ENCODE peak calls at places on chromosomes 3 and 15, in eight cellular contexts. G is activated B cell treated with CpG ODN at 0.5 μM for 24 hours, I is foreskin fibroblast, F is RWPE1, R is mammary epithelial cell, T is ovary, C is neural crest cell, U is keratinocyte. M is an unnamed sample.

GRCh38 chr3:14263317-14264005 is 84.8 kb downstream of the LSM3 start:
- DNase-seq in I (no peak), R (no peak), U (no peak), T (no peak), G (no peak), F (no peak), C (no peak), M (no peak)

GRCh38 chr3:72058493-72059081 is 273.6 kb upstream of the PROK2 start:
- DNase-seq in F (no peak), R (no peak), T (no peak), G (no peak), I (no peak), C (no peak), U (no peak), M (no peak)

GRCh38 chr3:42683875-42684593 is 1.3 kb upstream of the KLHL40 start:
- DNase-seq in C (no peak), G (no peak), U (peak; percentile 89), I (peak; percentile 95), T (no peak), F (peak; percentile 97), R (peak; percentile 93), M (peak; percentile 93)

GRCh38 chr3:10717756-10718155 is 98.3 kb upstream of the SLC6A11 start:
- DNase-seq in C (no peak), F (no peak), G (no peak), I (no peak), T (no peak), U (no peak), R (no peak), M (no peak)

GRCh38 chr3:52800079-52800478 is 5.5 kb downstream of the ITIH3 start:
- DNase-seq in I (peak; percentile 28), U (no peak), R (no peak), F (no peak), G (no peak), C (no peak), T (no peak), M (no peak)

GRCh38 chr3:17749281-17749680 is 6.8 kb upstream of the TBC1D5 start:
- DNase-seq in C (no peak), I (peak; percentile 33), R (no peak), T (no peak), U (no peak), F (no peak), G (no peak), M (no peak)

GRCh38 chr3:39107874-39108308 is 411 bp downstream of the TTC21A start:
- DNase-seq in T (no peak), G (no peak), U (no peak), I (peak; percentile 51), C (no peak), F (no peak), R (no peak), M (peak; percentile 33)

GRCh38 chr3:139520028-139520737 is 19.4 kb downstream of the RBP1 start:
- DNase-seq in U (no peak), F (peak; percentile 36), G (no peak), R (peak; percentile 41), T (no peak), I (no peak), C (no peak), M (no peak)

GRCh38 chr3:180179562-180179961 is 142.8 kb upstream of the PEX5L start:
- DNase-seq in C (no peak), F (no peak), R (no peak), I (no peak), T (no peak), U (no peak), G (no peak), M (no peak)

GRCh38 chr3:171282041-171282440 is 178.2 kb downstream of the TNIK start:
- DNase-seq in F (no peak), R (no peak), I (peak; percentile 47), T (no peak), C (no peak), U (no peak), G (no peak), M (peak; percentile 47)

GRCh38 chr3:117885046-117885445 is 1149.6 kb downstream of the IGSF11 start:
- DNase-seq in T (no peak), G (no peak), F (no peak), U (no peak), I (no peak), C (no peak), R (no peak), M (no peak)

GRCh38 chr3:41148446-41148845 is 50.9 kb upstream of the CTNNB1 start:
- DNase-seq in T (no peak), G (no peak), U (no peak), I (no peak), F (no peak), R (peak; percentile 31), C (no peak), M (no peak)

GRCh38 chr15:47885921-47886320 is 168.6 kb downstream of the SEMA6D start:
- DNase-seq in F (peak; percentile 79), C (no peak), G (no peak), T (no peak), U (peak; percentile 23), I (peak; percentile 91), R (peak; percentile 82), M (peak; percentile 12)

GRCh38 chr3:55531266-55531665 is 44.2 kb upstream of the WNT5A start:
- DNase-seq in F (no peak), G (no peak), U (no peak), I (no peak), R (no peak), T (no peak), C (no peak), M (no peak)

GRCh38 chr3:71721721-71722157 is 3.5 kb downstream of the EIF4E3 start:
- DNase-seq in F (no peak), G (no peak), T (no peak), I (no peak), R (no peak), C (no peak), U (no peak), M (no peak)

GRCh38 chr3:134699141-134699711 is 48.4 kb upstream of the KY start:
- DNase-seq in G (no peak), C (no peak), F (no peak), T (no peak), R (no peak), I (no peak), U (no peak), M (no peak)

GRCh38 chr15:68821190-68821897 is 649 bp upstream of the ANP32A start:
- DNase-seq in I (no peak), C (no peak), F (no peak), U (no peak), T (no peak), R (no peak), G (no peak), M (no peak)

GRCh38 chr3:120170223-120170622 is 76.0 kb upstream of the GSK3B start:
- DNase-seq in R (peak; percentile 99), U (peak; percentile 82), G (no peak), I (peak; percentile 95), F (peak; percentile 86), C (no peak), T (no peak), M (peak; percentile 91)

DNA sequence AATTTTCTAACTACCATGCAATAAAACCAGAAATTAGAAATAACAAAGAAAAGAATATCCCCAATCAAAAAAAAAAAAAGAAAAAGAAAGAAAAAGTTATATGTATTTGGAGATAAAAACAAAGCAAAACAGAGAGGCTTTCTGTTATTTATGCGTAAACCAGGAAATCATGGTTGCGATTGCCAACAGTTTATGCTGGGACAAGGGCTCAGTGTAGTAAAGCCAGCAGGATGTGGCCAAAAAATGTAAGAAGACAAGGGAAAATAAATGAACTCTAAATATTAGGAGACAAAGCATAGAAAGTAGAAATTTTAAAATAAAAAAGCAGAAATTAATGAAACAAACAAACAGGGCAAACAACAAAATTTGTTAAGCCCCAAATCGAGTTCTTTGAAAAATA is 27.2 kb upstream of the GOLGA8J start:
- DNase-seq in T (no peak), R (no peak), I (no peak), G (no peak), C (no peak), F (no peak), U (no peak), M (no peak)
- TF ChIP-seq CTCF in T (no peak), R (no peak), I (no peak), G (no peak), C (no peak), F (no peak), U (no peak), M (no peak)

GRCh38 chr3:73080201-73080966 is 18.9 kb downstream of the EBLN2 start:
- DNase-seq in G (no peak), I (no peak), F (no peak), R (no peak), C (no peak), U (no peak), T (no peak), M (no peak)

GRCh38 chr3:73081140-73081539 is 19.7 kb downstream of the EBLN2 start:
- DNase-seq in G (no peak), F (no peak), R (no peak), T (no peak), C (no peak), U (no peak), I (no peak), M (no peak)

GRCh38 chr3:73084170-73084569 is 22.7 kb downstream of the EBLN2 start:
- DNase-seq in C (no peak), T (no peak), G (no peak), U (no peak), I (no peak), R (peak; percentile 59), F (no peak), M (no peak)

GRCh38 chr3:73086071-73086494 is 24.6 kb downstream of the EBLN2 start:
- DNase-seq in T (peak; percentile 66), I (peak; percentile 78), G (no peak), C (peak; percentile 58), R (no peak), F (peak; percentile 26), U (no peak), M (peak; percentile 15)
- TF ChIP-seq CTCF in T (peak; percentile 65), I (peak; percentile 54), G (peak; percentile 85), C (peak; percentile 94), R (peak; percentile 74), F (peak; percentile 79), U (peak; percentile 74), M (peak; percentile 95)

DNA sequence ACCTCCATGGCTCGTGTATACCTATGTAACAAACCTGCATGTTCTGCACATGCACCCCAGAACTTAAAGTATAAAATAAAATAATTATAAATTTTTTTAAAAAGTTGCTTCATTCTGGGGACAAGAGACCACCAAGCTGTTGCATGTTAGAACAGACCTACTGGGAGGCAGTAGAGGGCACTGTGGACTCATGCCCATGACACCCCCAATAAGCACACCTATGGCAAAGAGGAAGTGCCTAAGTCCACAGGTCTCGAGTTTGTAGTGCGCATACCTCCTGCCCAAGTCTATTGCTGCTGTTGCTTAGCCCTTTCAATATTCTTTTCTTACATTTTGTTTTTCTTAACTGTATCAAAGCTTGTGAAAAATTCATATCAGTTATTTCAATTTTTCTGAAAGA is 267.9 kb upstream of the THBS1 start:
- DNase-seq in C (no peak), R (no peak), F (no peak), I (peak; percentile 28), G (no peak), U (no peak), T (no peak), M (no peak)
- TF ChIP-seq CTCF in C (no peak), R (peak; percentile 22), F (no peak), I (no peak), G (no peak), U (peak; percentile 48), T (no peak), M (peak; percentile 64)

DNA sequence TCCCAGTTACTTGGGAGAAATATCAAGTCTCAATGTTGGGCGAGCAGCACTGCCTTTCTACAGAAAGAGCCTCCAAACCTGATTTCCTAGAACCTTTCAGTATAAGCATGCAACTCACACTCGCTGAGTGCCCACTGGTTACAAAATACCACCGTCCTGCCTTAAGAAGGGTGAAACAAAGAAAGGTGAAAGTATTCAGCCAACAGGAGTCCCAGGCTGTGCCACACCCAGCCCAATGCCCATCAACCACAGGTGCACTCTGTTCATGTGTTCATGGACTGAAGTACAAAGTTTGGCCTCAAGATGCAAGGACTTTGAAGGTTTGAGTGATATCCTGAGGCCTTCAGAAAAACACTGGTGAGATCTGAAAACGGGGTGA is 34.0 kb downstream of the IL17RD start:
- DNase-seq in U (no peak), G (no peak), C (no peak), I (no peak), F (no peak), T (no peak), R (no peak), M (no peak)
- TF ChIP-seq CTCF in U (no peak), G (no peak), C (no peak), I (no peak), F (no peak), T (no peak), R (no peak), M (no peak)

M was measured in HFFc6.